ENCODE peak calls at places on chromosome 16, in six cellular contexts. I, C, G, Z, T and B are unnamed samples. For H3K27me3, the result is how much of the 10 kb centered on the place peaks cover.

GRCh38 chr16:11315499-11315898 is 29.8 kb upstream of the RMI2 start:
- DNase-seq in I (no peak), C (no peak), G (no peak), Z (no peak), T (peak), B (no peak)

GRCh38 chr16:19472487-19472886 is 49.4 kb downstream of the GDE1 start:
- DNase-seq in I (no peak), C (no peak), G (no peak), Z (no peak), T (no peak), B (no peak)

GRCh38 chr16:23024044-23024443 is 125.2 kb downstream of the USP31 start:
- DNase-seq in I (no peak), C (no peak), G (no peak), Z (no peak), T (no peak), B (no peak)

GRCh38 chr16:49437344-49437743 is 63.7 kb downstream of the C16orf78 start:
- DNase-seq in I (no peak), C (no peak), G (no peak), Z (no peak), T (no peak), B (no peak)

GRCh38 chr16:26982422-26982821 is 84.3 kb upstream of the C16orf82 start:
- DNase-seq in I (no peak), C (no peak), G (no peak), Z (no peak), T (no peak), B (no peak)

GRCh38 chr16:49866533-49867155 is 10.7 kb upstream of the ZNF423 start:
- DNase-seq in I (no peak), C (no peak), G (no peak), Z (no peak), T (peak), B (no peak)

GRCh38 chr16:29916979-29917378 is 9.0 kb downstream of the KCTD13 start:
- DNase-seq in I (no peak), C (no peak), G (no peak), Z (no peak), T (no peak), B (no peak)

GRCh38 chr16:24875466-24875865 is 29.7 kb downstream of the SLC5A11 start:
- DNase-seq in I (no peak), C (no peak), G (no peak), Z (no peak), T (no peak), B (no peak)

GRCh38 chr16:23013484-23013883 is 135.8 kb downstream of the USP31 start:
- DNase-seq in I (no peak), C (no peak), G (no peak), Z (no peak), T (peak), B (no peak)

GRCh38 chr16:55663225-55663624 is 7.4 kb downstream of the SLC6A2 start:
- DNase-seq in I (no peak), C (no peak), G (no peak), Z (no peak), T (no peak), B (no peak)

GRCh38 chr16:73217654-73218053 is 169.7 kb upstream of the ZFHX3 start:
- DNase-seq in I (no peak), C (no peak), G (no peak), Z (no peak), T (peak), B (no peak)

GRCh38 chr16:69031877-69032301 is 73.6 kb upstream of the HAS3 start:
- DNase-seq in I (no peak), C (no peak), G (no peak), Z (no peak), T (no peak), B (no peak)

GRCh38 chr16:31177136-31177535 is 2.8 kb upstream of the FUS start:
- DNase-seq in I (no peak), C (no peak), G (no peak), Z (peak), T (no peak), B (peak)

GRCh38 chr16:7211781-7212180 is 120.9 kb upstream of the RBFOX1 start:
- DNase-seq in I (no peak), C (no peak), G (no peak), Z (no peak), T (no peak), B (no peak)

GRCh38 chr16:4239020-4239419 is 2.9 kb downstream of the SRL start:
- DNase-seq in I (no peak), C (no peak), G (no peak), Z (no peak), T (no peak), B (no peak)

GRCh38 chr16:76311260-76311659 is 34.1 kb downstream of the CNTNAP4 start:
- DNase-seq in I (no peak), C (no peak), G (no peak), Z (no peak), T (no peak), B (no peak)

DNA sequence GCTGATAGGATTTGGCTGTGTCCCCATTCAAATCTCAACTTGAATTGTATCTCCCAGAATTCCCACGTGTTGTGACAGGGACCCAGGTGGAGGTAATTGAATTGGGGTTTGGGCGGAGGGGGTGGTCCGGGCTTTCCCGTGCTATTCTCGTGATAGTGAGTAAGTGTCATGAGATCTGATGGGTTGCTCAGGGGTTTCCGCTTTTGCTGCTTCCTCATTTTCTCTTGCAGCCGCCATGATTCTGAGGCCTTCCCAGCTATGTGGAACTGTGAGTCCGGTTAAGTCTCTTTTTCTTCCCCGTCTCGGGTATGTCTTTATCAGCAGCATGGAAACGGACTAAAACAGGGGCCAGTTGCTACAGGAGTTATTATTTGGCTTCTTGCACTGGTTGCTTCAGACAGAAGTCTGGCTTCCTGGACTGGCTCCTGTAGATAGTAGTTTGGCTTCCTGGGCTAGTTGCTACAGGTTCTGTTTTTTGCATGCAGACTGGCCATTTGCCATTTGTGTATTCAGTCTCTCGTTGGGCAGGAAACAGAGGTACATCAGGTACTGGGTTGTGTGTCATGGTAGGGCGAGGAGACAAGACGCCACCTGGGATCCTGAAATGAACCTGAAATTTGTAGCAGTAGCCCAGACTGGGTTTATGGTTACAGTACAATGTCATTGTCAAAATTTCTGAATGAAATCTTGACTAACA is 32.6 kb downstream of the CNTNAP4 start:
- DNase-seq in I (no peak), C (no peak), G (no peak), Z (no peak), T (no peak), B (no peak)
- H3K27ac ChIP-seq in I (no peak), C (no peak), G (no peak), Z (no peak), T (no peak), B (no peak)

GRCh38 chr16:86033016-86033474 is 134.1 kb downstream of the IRF8 start:
- DNase-seq in I (no peak), C (no peak), G (no peak), Z (no peak), T (peak), B (no peak)
- H3K27me3 ChIP-seq in I (under half), C (under half), G (under half), Z (under half), T (under half), B (under half)

DNA sequence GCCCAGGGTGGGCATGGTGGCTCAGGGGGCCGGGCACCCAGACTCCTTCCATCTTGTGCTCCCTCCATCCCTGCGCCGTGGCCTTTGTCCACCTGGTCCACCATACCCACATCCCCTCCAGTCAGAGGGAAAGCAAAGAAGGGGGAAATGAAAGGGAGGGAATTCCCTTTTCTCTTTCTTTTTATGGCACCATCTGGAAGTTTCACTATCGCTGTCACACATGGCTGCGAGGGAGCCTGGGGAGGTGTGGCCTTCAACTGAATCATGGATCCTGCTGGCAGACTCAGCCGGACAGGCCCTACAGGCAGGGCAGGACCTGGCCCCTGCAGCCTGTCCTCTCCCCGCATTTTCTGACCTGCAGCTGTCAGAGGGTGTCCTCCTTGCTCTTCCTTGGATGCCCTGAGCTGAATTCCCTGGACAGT is 6.2 kb downstream of the SLC12A3 start:
- DNase-seq in I (no peak), C (no peak), G (no peak), Z (no peak), T (no peak), B (peak)
- H3K27ac ChIP-seq in I (no peak), C (no peak), G (no peak), Z (no peak), T (no peak), B (no peak)

GRCh38 chr16:86389566-86390328 is 120.6 kb upstream of the FOXF1 start:
- DNase-seq in I (no peak), C (no peak), G (no peak), Z (no peak), T (no peak), B (no peak)
- H3K27me3 ChIP-seq in I (under half), C (under half), G (under half), Z (under half), T (under half), B (under half)

DNA sequence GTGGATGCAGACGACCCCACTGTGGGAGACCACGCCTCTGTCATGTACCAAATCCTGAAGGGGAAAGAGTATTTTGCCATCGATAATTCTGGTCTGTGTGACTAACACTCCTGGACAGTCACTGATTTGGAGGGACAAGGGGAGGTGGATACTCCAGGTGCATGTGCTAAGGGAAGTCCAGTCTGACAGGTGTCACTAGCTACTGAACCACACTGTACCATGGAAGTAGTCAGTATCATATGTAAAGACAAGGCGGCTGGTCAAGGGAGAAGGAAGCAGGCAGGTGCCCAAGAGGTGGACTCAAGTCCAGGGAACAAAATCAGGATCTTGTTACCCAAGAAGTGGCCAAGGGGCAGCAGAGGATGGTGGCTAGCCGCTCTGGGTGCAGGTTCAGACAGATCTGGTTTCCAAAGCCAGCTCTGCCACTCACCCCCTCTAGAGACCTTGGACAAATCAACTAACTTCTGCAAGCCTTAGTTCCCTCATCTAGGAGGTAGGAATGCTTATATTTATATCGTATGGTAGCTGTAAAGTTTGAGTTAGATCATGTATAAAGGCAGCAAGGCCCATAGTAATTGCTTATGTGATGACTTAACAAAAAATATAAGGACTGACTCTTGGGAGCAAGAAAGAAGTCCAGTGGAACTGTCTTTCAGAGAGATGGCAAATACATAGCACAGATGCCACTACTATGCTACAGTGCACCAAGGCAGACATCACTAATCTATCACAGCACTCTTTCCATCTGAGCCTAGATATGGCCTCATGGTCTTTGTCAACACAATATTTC is 22.1 kb downstream of the CDH5 start:
- DNase-seq in I (no peak), C (no peak), G (no peak), Z (no peak), T (no peak), B (no peak)
- H3K27ac ChIP-seq in I (no peak), C (no peak), G (no peak), Z (no peak), T (no peak), B (no peak)

GRCh38 chr16:59394526-59394925 is 660.4 kb upstream of the GOT2 start:
- DNase-seq in I (no peak), C (no peak), G (no peak), Z (no peak), T (no peak), B (no peak)
- H3K27me3 ChIP-seq in I (under half), C (under half), G (under half), Z (under half), T (under half), B (under half)